ENCODE peak calls at places on chromosomes 4 and X, in eight cellular contexts. Z, F, M, D, E, C, H and S are unnamed samples.

GRCh38 chrX:75303795-75304194 is 29.9 kb downstream of the UPRT start:
- DNase-seq in M (no peak), Z (no peak), F (no peak), H (no peak), E (no peak), C (no peak), D (no peak), S (no peak)

GRCh38 chr4:68572653-68573052 is 3.5 kb downstream of the UGT2B17 start:
- DNase-seq in M (no peak), C (no peak), E (no peak), H (no peak), F (no peak), Z (no peak), D (no peak), S (no peak)

GRCh38 chr4:78297075-78297815 is 240.1 kb downstream of the FRAS1 start:
- DNase-seq in E (no peak), M (peak), F (no peak), Z (no peak), C (no peak), D (peak), H (no peak), S (no peak)

GRCh38 chr4:117370944-117371665 is 285.7 kb upstream of the TRAM1L1 start:
- DNase-seq in C (no peak), M (no peak), H (no peak), D (no peak), E (no peak), F (no peak), Z (no peak), S (no peak)

GRCh38 chrX:24235084-24235710 is 78.7 kb downstream of the SUPT20HL2 start:
- DNase-seq in F (no peak), M (no peak), Z (no peak), C (no peak), E (no peak), D (no peak), H (no peak), S (no peak)

GRCh38 chrX:140815868-140816267 is 106.3 kb downstream of the LINC00632 start:
- DNase-seq in M (no peak), E (no peak), C (no peak), H (no peak), F (peak), Z (no peak), D (no peak), S (no peak)

GRCh38 chr4:53355919-53356521 is 9.8 kb downstream of the SCFD2 start:
- DNase-seq in H (no peak), D (no peak), Z (no peak), E (no peak), C (no peak), M (no peak), F (no peak), S (no peak)

GRCh38 chrX:44568196-44568595 is 25.5 kb upstream of the FUNDC1 start:
- DNase-seq in M (no peak), E (no peak), Z (no peak), F (no peak), H (no peak), C (no peak), D (no peak), S (no peak)

GRCh38 chr4:123352966-123353365 is 43.6 kb upstream of the SPRY1 start:
- DNase-seq in F (no peak), Z (no peak), H (no peak), C (no peak), M (no peak), D (no peak), E (no peak), S (no peak)

GRCh38 chr4:4486969-4487368 is 54.9 kb downstream of the STX18 start:
- DNase-seq in H (no peak), E (no peak), M (no peak), Z (no peak), F (no peak), D (no peak), C (no peak), S (no peak)

GRCh38 chr4:101200561-101200960 is 146.8 kb downstream of the PPP3CA start:
- DNase-seq in F (no peak), Z (no peak), C (no peak), D (no peak), E (no peak), M (no peak), H (no peak), S (no peak)

GRCh38 chr4:57344296-57344695 is 234.1 kb upstream of the IGFBP7 start:
- DNase-seq in E (no peak), F (no peak), Z (no peak), H (no peak), M (no peak), C (no peak), D (no peak), S (no peak)

GRCh38 chr4:109730294-109731051 is 603 bp upstream of the PLA2G12A start:
- DNase-seq in Z (no peak), E (peak), M (no peak), F (peak), H (peak), C (peak), D (no peak), S (peak)

GRCh38 chr4:101944649-101945048 is 154.1 kb downstream of the BANK1 start:
- DNase-seq in E (no peak), C (no peak), M (no peak), F (no peak), D (no peak), H (no peak), Z (no peak), S (no peak)

GRCh38 chr4:26076000-26076587 is 162.1 kb downstream of the SMIM20 start:
- DNase-seq in D (no peak), C (no peak), E (no peak), M (peak), F (no peak), H (no peak), Z (no peak), S (no peak)

GRCh38 chr4:169009281-169010124 is 552 bp downstream of the CBR4 start:
- DNase-seq in M (peak), H (peak), F (peak), D (peak), Z (peak), E (peak), C (peak), S (peak)

GRCh38 chr4:10405672-10406071 is 51.6 kb downstream of the ZNF518B start:
- DNase-seq in F (no peak), E (no peak), M (no peak), H (no peak), C (no peak), Z (no peak), D (no peak), S (no peak)

GRCh38 chr4:10403633-10404445 is 53.4 kb downstream of the ZNF518B start:
- DNase-seq in H (no peak), Z (no peak), C (no peak), F (no peak), D (peak), E (peak), M (peak), S (peak)
- TF ChIP-seq CTCF in H (peak), Z (peak), C (peak), F (peak), D (peak), E (peak), M (peak), S (peak)

GRCh38 chrX:38632516-38632915 is 71.2 kb downstream of the TSPAN7 start:
- DNase-seq in F (no peak), E (no peak), C (no peak), D (no peak), M (no peak), H (no peak), Z (no peak), S (no peak)

GRCh38 chrX:38628587-38628986 is 67.2 kb downstream of the TSPAN7 start:
- DNase-seq in M (no peak), D (no peak), E (no peak), H (no peak), C (no peak), Z (no peak), F (no peak), S (no peak)

DNA sequence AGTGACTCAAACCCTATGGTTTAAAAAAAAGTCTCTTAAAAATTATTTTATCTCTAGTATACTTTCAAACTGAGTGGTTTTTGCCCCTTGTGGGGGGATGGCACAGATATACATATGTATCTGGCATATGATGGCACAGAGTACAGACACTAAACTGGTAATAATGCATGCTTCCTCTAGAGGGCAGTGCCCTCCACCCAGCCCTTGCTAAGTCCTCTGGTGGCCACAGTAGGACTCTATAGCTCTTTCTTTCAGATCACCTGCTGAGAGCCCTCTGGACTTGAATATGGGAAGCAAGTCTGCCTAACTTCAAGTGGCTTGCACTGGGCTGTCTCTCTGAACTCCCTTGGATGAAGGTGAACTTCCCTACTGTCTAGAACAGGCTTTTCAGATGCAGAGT is 66.3 kb downstream of the TSPAN7 start:
- DNase-seq in D (peak), F (no peak), H (no peak), C (no peak), E (peak), Z (peak), M (no peak), S (no peak)
- TF ChIP-seq CTCF in D (peak), F (peak), H (peak), C (no peak), E (peak), Z (peak), M (no peak), S (peak)

DNA sequence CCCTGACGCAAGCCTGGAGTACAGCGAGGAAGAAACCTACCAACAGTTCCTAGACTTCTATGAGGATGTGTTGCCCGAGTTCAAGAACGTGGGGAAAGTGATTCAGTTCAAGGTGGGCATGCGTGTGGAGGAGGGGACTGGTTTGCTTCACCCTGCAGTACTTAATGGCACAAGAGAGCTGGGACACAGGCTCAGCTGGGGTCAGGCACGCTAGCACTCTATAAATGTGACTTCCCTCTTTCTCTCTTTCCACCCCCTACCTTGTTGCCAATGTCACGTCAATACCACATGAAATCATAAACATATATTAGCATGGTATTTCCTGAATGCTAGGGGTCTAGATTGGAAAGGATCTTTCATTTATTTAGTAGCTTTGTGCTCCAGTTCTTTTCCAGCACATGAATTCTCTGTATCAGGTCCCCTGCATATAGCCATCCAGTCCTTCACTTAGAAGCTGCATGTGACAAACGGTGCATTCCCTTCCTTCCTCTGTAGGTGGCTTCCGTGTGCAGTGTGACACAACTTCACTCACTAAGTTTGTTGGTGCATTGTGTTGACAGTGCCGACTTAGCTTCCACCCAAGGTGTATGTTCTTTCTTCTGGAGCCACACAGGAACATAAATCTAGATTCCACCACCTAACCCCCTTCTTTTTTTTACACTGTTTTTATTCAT is 25.6 kb downstream of the ZRSR2 start:
- DNase-seq in H (no peak), Z (peak), E (peak), D (peak), M (no peak), F (no peak), C (no peak), S (peak)
- TF ChIP-seq CTCF in H (peak), Z (peak), E (peak), D (peak), M (no peak), F (no peak), C (no peak), S (peak)

DNA sequence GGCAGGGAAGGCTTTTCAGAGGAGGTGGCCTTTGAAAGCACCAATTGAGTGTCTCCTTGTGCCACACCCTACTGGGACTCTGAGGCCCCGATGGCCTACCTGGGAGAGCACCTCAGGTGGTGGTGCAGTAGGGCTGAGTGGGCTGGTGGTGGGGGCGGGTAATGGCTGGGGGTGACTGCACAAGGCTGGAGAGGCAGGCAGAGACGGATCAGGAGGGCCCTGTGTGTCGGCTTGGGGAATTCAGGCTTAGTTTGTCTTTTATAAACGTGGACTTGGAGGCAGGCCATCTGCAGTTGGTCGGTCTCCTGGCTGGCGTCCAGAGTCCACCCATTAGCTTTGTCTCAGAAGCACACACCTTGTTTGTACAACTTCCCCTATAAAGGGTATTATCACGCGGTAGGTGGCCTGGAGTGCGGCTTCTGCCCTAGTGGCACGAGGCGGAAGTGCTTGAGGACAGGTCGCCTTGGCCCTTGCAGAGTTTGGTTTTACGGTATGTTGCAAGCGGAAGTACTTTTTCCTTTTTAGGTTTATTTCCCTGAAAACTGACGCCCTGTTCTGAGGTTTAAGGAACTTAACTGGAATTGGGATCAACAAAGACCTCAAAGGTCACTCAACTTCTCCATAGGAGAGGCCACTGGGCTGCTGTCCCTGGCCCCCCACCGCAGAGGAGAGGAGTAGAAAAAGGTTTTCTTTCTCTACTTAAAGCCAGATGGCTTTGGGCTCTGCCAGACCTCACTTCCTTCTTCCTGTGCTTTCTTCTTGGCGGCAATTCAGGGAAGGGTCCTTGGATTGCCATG is 8.0 kb downstream of the TBC1D14 start:
- DNase-seq in E (peak), M (peak), H (peak), F (peak), D (peak), C (no peak), Z (peak), S (no peak)
- TF ChIP-seq CTCF in E (peak), M (peak), H (peak), F (peak), D (peak), C (peak), Z (peak), S (peak)

GRCh38 chr4:180960758-180961401 is 1282.3 kb upstream of the TENM3 start:
- DNase-seq in E (no peak), F (no peak), M (no peak), C (no peak), Z (no peak), D (peak), H (no peak), S (no peak)
- TF ChIP-seq CTCF in E (no peak), F (no peak), M (no peak), C (no peak), Z (no peak), D (peak), H (no peak), S (peak)

DNA sequence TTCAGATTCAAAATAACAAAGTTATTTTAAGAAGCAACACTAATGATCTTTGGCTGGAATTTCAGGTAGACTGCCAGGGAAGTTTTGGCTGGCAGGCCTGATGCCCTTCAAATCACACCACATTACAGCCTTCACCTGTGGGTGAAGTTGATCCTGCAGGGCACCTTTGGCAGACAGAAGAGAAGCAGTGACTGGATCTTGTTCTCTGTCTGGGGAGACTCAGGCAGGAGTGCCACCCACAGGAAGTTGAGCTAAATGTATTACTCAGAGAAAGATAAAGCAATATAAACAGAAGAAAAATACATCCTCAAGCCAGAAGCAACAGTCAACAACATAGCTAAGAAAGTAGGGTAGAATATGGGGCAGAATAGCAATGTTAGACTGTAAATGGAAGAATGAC is 12.8 kb upstream of the CFAP299 start:
- DNase-seq in Z (no peak), C (no peak), D (peak), E (no peak), M (no peak), H (no peak), F (no peak), S (no peak)
- TF ChIP-seq CTCF in Z (no peak), C (no peak), D (peak), E (no peak), M (no peak), H (no peak), F (no peak), S (no peak)

DNA sequence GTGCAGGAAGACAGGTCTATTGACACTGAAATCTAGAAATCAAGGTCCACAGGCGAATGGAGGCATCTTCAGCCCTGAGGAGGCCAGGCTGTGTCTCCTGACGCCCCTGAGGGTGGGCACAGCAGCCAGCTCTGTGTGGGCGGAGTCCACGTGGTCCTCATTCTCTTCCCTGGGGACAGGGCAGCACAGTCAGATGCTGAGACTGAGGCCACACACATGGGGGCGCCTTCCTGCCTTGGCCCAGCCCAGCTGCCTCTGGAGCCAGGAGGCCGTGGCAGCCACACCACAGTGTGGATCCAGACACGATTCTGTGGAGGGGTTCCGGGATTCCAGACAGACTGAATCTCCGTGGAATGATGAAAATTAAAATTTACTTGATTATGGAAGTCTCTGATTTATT is 20.8 kb downstream of the FGFR3 start:
- DNase-seq in F (no peak), E (no peak), H (no peak), C (no peak), M (no peak), D (no peak), Z (no peak), S (no peak)
- TF ChIP-seq CTCF in F (no peak), E (no peak), H (no peak), C (no peak), M (no peak), D (peak), Z (peak), S (no peak)

GRCh38 chr4:20395160-20395773 is 143.6 kb downstream of the SLIT2 start:
- DNase-seq in F (no peak), E (peak), C (no peak), Z (peak), H (peak), D (peak), M (no peak), S (peak)
- TF ChIP-seq CTCF in F (no peak), E (peak), C (no peak), Z (peak), H (peak), D (peak), M (peak), S (peak)

GRCh38 chrX:72260448-72260847 is 16.6 kb downstream of the RPS4X start:
- DNase-seq in D (no peak), C (no peak), H (no peak), E (no peak), Z (no peak), M (no peak), F (no peak), S (no peak)

GRCh38 chrX:72269671-72270251 is 7.3 kb downstream of the RPS4X start:
- DNase-seq in D (no peak), C (no peak), F (no peak), M (no peak), H (no peak), E (no peak), Z (no peak), S (no peak)

GRCh38 chrX:72268601-72269365 is 8.3 kb downstream of the RPS4X start:
- DNase-seq in Z (no peak), D (no peak), C (no peak), M (no peak), H (no peak), E (no peak), F (no peak), S (no peak)

GRCh38 chrX:72262077-72262476 is 15.0 kb downstream of the RPS4X start:
- DNase-seq in F (no peak), H (no peak), Z (no peak), D (no peak), E (no peak), M (no peak), C (no peak), S (no peak)

DNA sequence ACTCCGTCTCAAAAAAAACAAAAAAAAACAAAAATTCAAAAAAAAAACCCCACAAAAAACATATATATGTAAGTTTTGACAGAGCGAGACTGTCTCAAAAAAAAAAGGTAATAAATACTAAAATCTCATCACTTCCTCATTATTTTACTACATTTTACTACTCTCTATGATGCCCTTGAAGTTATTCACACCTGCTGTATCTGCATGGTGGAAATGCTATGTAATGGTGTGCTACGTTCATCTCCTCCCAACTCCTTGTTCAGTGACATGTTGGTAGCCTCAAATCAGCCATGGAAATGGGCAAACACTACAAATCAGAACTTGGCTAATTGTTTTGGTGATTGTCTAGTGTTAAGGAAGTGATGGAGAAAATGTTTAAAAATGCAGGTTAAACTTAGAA is 11.8 kb downstream of the RPS4X start:
- DNase-seq in M (no peak), H (no peak), F (no peak), E (no peak), D (no peak), Z (no peak), C (no peak), S (no peak)
- TF ChIP-seq CTCF in M (no peak), H (no peak), F (no peak), E (no peak), D (no peak), Z (no peak), C (no peak), S (no peak)